ENCODE peak calls at places on chromosomes 11 and 22, in nine cellular contexts. V is Right ventricle myocardium superior; H is stimulated activated CD8-positive, alpha-beta memory T cell treated with anti-CD3 and anti-CD28 coated beads, Interleukin-7, amount 100 ng/mL, for 24 hours; A is activated CD8-positive, alpha-beta memory T cell treated with anti-CD3 and anti-CD28 coated beads, Interleukin-2, amount 50 U/mL, for 4 hours; K is head of caudate nucleus; D is stimulated activated CD4-positive, alpha-beta T cell treated with anti-CD3 and anti-CD28 coated beads, Interleukin-1b, Interleukin-23, amount 100 ng/mL, for 4 hours; Y is cardiac muscle cell; R is T-cell; I is ELR. U is an unnamed sample.
A peak's percentile ranks its signal among the peaks of the same experiment; 100 is the strongest.

GRCh38 chr22:22375586-22376351 is 131.2 kb downstream of the VPREB1 start:
- DNase-seq in V (no peak), Y (no peak), H (no peak), I (no peak), K (no peak), R (no peak), D (no peak), A (no peak), U (no peak)

GRCh38 chr11:89321401-89321800 is 143.7 kb downstream of the TYR start:
- DNase-seq in H (no peak), D (no peak), R (no peak), V (no peak), A (no peak), I (no peak), Y (no peak), K (no peak), U (no peak)

GRCh38 chr11:15194671-15195415 is 80.1 kb downstream of the INSC start:
- DNase-seq in V (no peak), K (no peak), Y (no peak), R (no peak), H (no peak), A (no peak), I (peak; percentile 18), D (no peak), U (no peak)

GRCh38 chr11:12102588-12103410 is 7.6 kb upstream of the MICAL2 start:
- DNase-seq in I (peak; percentile 42), V (no peak), Y (no peak), A (no peak), H (no peak), D (no peak), K (no peak), R (no peak), U (no peak)

GRCh38 chr11:86177319-86177718 is 67.2 kb upstream of the EED start:
- DNase-seq in K (no peak), D (no peak), A (no peak), V (no peak), Y (no peak), R (no peak), H (no peak), I (no peak), U (no peak)

GRCh38 chr11:70016666-70017347 is 61.3 kb upstream of the ANO1 start:
- DNase-seq in I (peak; percentile 88), V (no peak), K (no peak), Y (peak; percentile 25), D (no peak), R (no peak), H (no peak), A (no peak), U (no peak)

GRCh38 chr11:64842851-64843841 is 1.3 kb downstream of the CDC42BPG start:
- DNase-seq in I (peak; percentile 30), Y (no peak), A (no peak), D (no peak), K (no peak), R (no peak), H (no peak), V (no peak), U (no peak)

GRCh38 chr22:46619830-46620501 is at the start of gene GRAMD4:
- DNase-seq in K (peak; percentile 71), I (no peak), A (no peak), R (no peak), D (no peak), V (peak; percentile 87), H (no peak), Y (peak; percentile 57), U (peak; percentile 57)

GRCh38 chr11:70645537-70645936 is 247.2 kb downstream of the CTTN start:
- DNase-seq in D (no peak), V (no peak), R (no peak), K (no peak), A (no peak), Y (no peak), I (no peak), H (no peak), U (no peak)

GRCh38 chr11:107819361-107820014 is 39.1 kb downstream of the SLC35F2 start:
- DNase-seq in D (no peak), V (no peak), Y (peak; percentile 20), K (no peak), I (peak; percentile 43), R (no peak), A (no peak), H (no peak), U (no peak)

GRCh38 chr22:38034884-38035529 is 22.2 kb upstream of the PICK1 start:
- DNase-seq in R (no peak), V (no peak), H (no peak), K (no peak), D (no peak), Y (no peak), A (no peak), I (no peak), U (no peak)

GRCh38 chr11:129700701-129701100 is 114.9 kb upstream of the TMEM45B start:
- DNase-seq in I (no peak), R (no peak), K (no peak), H (no peak), A (no peak), D (no peak), Y (no peak), V (no peak), U (no peak)

GRCh38 chr11:78140392-78141077 is 1.1 kb upstream of the ALG8 start:
- DNase-seq in K (peak; percentile 58), D (no peak), I (peak; percentile 13), V (no peak), R (no peak), H (no peak), A (no peak), Y (peak; percentile 6), U (no peak)

GRCh38 chr22:24994070-24994763 is 41.7 kb downstream of the KIAA1671 start:
- DNase-seq in K (no peak), H (peak; percentile 12), A (no peak), I (peak; percentile 57), R (no peak), D (no peak), Y (no peak), V (no peak), U (no peak)

GRCh38 chr11:8745431-8745986 is 62.9 kb downstream of the RPL27A start:
- DNase-seq in R (no peak), Y (no peak), H (no peak), I (no peak), A (no peak), V (no peak), K (no peak), D (no peak), U (no peak)

GRCh38 chr11:131934006-131934405 is 563.6 kb downstream of the NTM start:
- DNase-seq in Y (no peak), K (no peak), H (no peak), A (no peak), I (no peak), V (no peak), R (no peak), D (no peak), U (no peak)

GRCh38 chr22:39214006-39214382 is 30.8 kb downstream of the PDGFB start:
- DNase-seq in K (no peak), H (no peak), D (no peak), R (no peak), Y (no peak), V (no peak), A (no peak), I (peak; percentile 22), U (no peak)

GRCh38 chr11:2671748-2672147 is 28.0 kb downstream of the KCNQ1OT1 start:
- DNase-seq in H (no peak), R (no peak), D (no peak), A (no peak), V (no peak), I (no peak), Y (no peak), K (no peak), U (no peak)

GRCh38 chr11:128407962-128408361 is 179.4 kb downstream of the ETS1 start:
- DNase-seq in K (no peak), Y (peak; percentile 78), A (no peak), R (no peak), H (no peak), I (peak; percentile 77), D (no peak), V (no peak), U (no peak)

GRCh38 chr11:31369348-31370329 is at the start of the genes DCDC1 and DNAJC24:
- DNase-seq in D (peak; percentile 92), Y (peak; percentile 95), V (peak; percentile 95), A (peak; percentile 95), R (peak; percentile 91), H (peak; percentile 91), I (peak; percentile 94), K (peak; percentile 95), U (peak; percentile 20)

GRCh38 chr11:93751001-93751400 is 9.5 kb downstream of the C11orf54 start:
- DNase-seq in I (no peak), D (no peak), H (no peak), V (no peak), Y (no peak), R (no peak), K (no peak), A (no peak), U (no peak)

GRCh38 chr11:114559425-114560310 is at the start of gene NXPE1:
- DNase-seq in R (no peak), D (no peak), A (no peak), K (no peak), H (no peak), I (no peak), Y (peak; percentile 5), V (no peak), U (no peak)

GRCh38 chr11:26764315-26764714 is 42.5 kb upstream of the SLC5A12 start:
- DNase-seq in R (no peak), D (no peak), I (no peak), V (no peak), A (no peak), K (peak; percentile 45), Y (no peak), H (no peak), U (no peak)

GRCh38 chr11:17504330-17505107 is 27.9 kb upstream of the ABCC8 start:
- DNase-seq in I (peak; percentile 79), Y (peak; percentile 74), K (peak; percentile 87), V (peak; percentile 87), H (peak; percentile 52), D (peak; percentile 78), A (peak; percentile 82), R (peak; percentile 76), U (peak; percentile 89)

GRCh38 chr11:93906486-93906885 is 56.1 kb upstream of the VSTM5 start:
- DNase-seq in Y (no peak), H (no peak), A (no peak), V (no peak), I (no peak), K (no peak), D (no peak), R (no peak), U (no peak)

GRCh38 chr11:70303070-70303469 is 32.6 kb downstream of the PPFIA1 start:
- DNase-seq in H (no peak), D (no peak), I (no peak), K (no peak), V (no peak), A (no peak), R (no peak), Y (peak; percentile 72), U (no peak)

GRCh38 chr11:28842716-28843115 is 734.5 kb downstream of the METTL15 start:
- DNase-seq in H (no peak), A (no peak), Y (no peak), R (no peak), D (no peak), V (no peak), K (no peak), I (peak; percentile 46), U (no peak)

GRCh38 chr11:59767212-59767611 is 12.0 kb downstream of the STX3 start:
- DNase-seq in Y (peak; percentile 12), R (no peak), I (no peak), A (no peak), V (no peak), K (no peak), H (no peak), D (no peak), U (no peak)

GRCh38 chr22:32422062-32422461 is 10.0 kb upstream of the RTCB start:
- DNase-seq in A (no peak), V (no peak), H (no peak), Y (no peak), K (no peak), R (no peak), I (no peak), D (no peak), U (no peak)

GRCh38 chr11:7665473-7666291 is 7.6 kb downstream of the CYB5R2 start:
- DNase-seq in K (peak; percentile 77), I (peak; percentile 72), H (peak; percentile 61), D (peak; percentile 68), A (peak; percentile 54), R (peak; percentile 63), Y (peak; percentile 70), V (peak; percentile 86), U (peak; percentile 71)

GRCh38 chr11:11978098-11978637 is 30.3 kb downstream of the DKK3 start:
- DNase-seq in A (no peak), K (peak; percentile 13), I (no peak), Y (no peak), V (no peak), D (no peak), H (no peak), R (no peak), U (no peak)